ENCODE peak calls at places on chromosome 6, in nine cellular contexts. D is right lobe of liver, T is brain microvascular endothelial cell, O is pancreas, M is heart left ventricle, Q is right atrium auricular region, P is uterus, N is spleen, L is neural progenitor cell. S is an unnamed sample.

GRCh38 chr6:29516108-29516507 is 28.4 kb upstream of the MAS1L start:
- DNase-seq in T (peak; percentile 94), N (no peak), O (no peak), Q (no peak), D (no peak), M (no peak), P (no peak), L (no peak), S (no peak)

GRCh38 chr6:84596488-84596887 is 167.9 kb downstream of the TBX18 start:
- DNase-seq in T (no peak), P (no peak), Q (no peak), D (no peak), L (no peak), N (no peak), M (no peak), O (no peak), S (no peak)

GRCh38 chr6:26198626-26199056 is 111.4 kb downstream of the HFE start:
- DNase-seq in P (no peak), Q (no peak), D (no peak), T (no peak), O (no peak), L (no peak), M (no peak), N (no peak), S (no peak)

GRCh38 chr6:37244430-37245310 is 12.9 kb upstream of the TBC1D22B start:
- DNase-seq in M (peak; percentile 86), P (peak; percentile 85), Q (peak; percentile 96), T (peak; percentile 100), L (no peak), O (peak; percentile 78), N (no peak), D (peak; percentile 70), S (peak; percentile 94)

GRCh38 chr6:42742116-42742894 is 3.6 kb downstream of the TBCC start:
- DNase-seq in O (no peak), D (no peak), N (no peak), T (no peak), L (no peak), M (no peak), P (no peak), Q (no peak), S (no peak)

GRCh38 chr6:133130863-133131262 is 110.3 kb upstream of the EYA4 start:
- DNase-seq in O (peak; percentile 40), D (peak; percentile 34), P (peak; percentile 21), N (no peak), Q (peak; percentile 67), M (peak; percentile 90), L (no peak), T (no peak), S (no peak)

GRCh38 chr6:35081426-35081851 is 59.7 kb downstream of the TCP11 start:
- DNase-seq in L (no peak), N (peak; percentile 53), D (peak; percentile 17), O (no peak), Q (no peak), T (peak; percentile 46), M (no peak), P (peak; percentile 10), S (peak; percentile 68)

GRCh38 chr6:35360349-35361138 is 18.2 kb downstream of the PPARD start:
- DNase-seq in Q (no peak), P (no peak), O (peak; percentile 70), N (no peak), L (no peak), T (no peak), M (peak; percentile 75), D (peak; percentile 70), S (no peak)

GRCh38 chr6:169424821-169425240 is 171.2 kb upstream of the THBS2 start:
- DNase-seq in M (peak; percentile 35), T (peak; percentile 8), L (no peak), Q (no peak), N (no peak), O (no peak), D (no peak), P (no peak), S (no peak)

GRCh38 chr6:169417101-169417500 is 163.5 kb upstream of the THBS2 start:
- DNase-seq in T (no peak), P (no peak), Q (no peak), M (no peak), N (no peak), O (no peak), L (no peak), D (no peak), S (no peak)

GRCh38 chr6:169421890-169422289 is 168.2 kb upstream of the THBS2 start:
- DNase-seq in L (no peak), N (no peak), T (no peak), Q (no peak), M (no peak), P (no peak), D (no peak), O (no peak), S (no peak)

GRCh38 chr6:169424149-169424804 is 170.6 kb upstream of the THBS2 start:
- DNase-seq in D (no peak), Q (no peak), N (no peak), L (no peak), T (no peak), O (no peak), M (no peak), P (no peak), S (no peak)

DNA sequence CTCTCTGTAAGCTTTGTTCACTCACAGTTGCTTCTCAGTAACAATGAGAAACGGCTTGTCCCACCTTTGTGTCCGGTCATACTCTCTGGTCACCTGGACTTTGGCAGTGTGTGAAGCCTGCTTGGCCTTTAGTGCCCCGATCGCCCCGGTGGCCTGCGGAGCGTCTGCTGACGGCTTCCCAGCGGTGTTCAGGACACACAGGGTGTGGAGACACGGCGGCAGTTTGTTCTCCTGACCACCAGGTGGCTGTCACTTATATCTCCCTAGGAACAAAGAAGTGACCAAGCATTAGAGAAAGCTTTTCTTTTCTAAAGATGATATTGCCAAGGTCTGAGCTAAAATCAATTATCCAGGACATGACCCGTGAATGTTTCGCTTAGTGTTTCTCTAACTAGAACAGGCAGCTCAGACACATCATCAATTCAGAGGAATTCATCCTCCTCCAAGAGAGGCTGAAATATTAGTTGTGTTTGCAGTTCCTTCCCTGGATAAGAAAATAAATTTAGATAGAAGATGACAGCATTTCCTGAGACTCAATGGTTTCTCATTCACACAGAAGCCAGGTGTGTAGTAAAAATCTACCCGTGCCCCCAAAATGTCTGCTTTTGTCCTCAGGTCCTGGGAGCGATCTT is 167.4 kb upstream of the THBS2 start:
- DNase-seq in P (no peak), D (peak; percentile 73), T (peak; percentile 41), O (peak; percentile 32), L (peak; percentile 75), M (no peak), N (no peak), Q (no peak), S (no peak)
- TF ChIP-seq CTCF in P (peak; percentile 23), D (peak; percentile 57), T (peak; percentile 67), O (no peak), L (peak; percentile 63), M (peak; percentile 47), N (no peak), Q (peak; percentile 65), S (peak; percentile 18)

DNA sequence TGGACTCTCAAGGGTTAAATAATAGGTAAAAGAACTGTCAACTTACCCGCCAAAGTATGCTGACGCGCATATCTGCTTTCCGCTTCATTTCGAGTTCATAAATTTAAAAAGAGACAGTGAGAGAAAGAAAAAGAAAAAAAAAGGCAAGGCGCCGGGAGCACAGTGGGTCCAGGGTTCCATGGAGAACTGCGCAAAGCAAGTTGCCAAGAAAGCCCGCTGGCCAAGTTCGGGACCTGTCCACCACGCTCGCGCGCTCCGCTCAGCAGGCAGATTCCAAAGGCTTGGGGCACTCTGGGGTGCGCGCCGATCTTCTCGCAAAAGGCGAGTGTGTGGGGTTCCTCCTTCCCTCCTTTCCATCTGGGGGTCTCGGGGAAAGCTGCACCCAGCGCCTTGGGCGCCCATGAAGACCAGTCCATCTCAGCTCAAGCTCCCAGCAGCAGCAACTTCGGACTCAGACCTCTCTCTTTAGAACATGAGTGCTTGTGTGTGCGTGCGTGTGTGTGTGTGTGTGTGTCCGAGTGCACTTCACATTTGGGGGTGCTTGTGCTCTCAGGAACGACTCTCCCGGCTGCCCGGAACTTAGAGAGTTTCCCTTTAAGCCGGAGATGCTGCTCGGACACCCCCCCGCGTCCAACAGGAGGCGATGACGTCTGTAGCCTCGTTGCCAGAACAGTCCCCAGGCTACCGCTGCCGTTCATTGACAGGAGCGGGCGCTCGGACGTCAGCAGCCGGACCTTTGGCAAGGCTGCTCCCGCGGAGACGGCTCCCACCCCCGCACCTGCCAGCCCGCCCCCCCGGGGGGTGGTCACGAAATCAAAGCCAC is 180.0 kb downstream of the TBXT start:
- DNase-seq in D (no peak), P (peak; percentile 90), Q (peak; percentile 90), N (no peak), O (peak; percentile 58), L (peak; percentile 85), M (peak; percentile 88), T (peak; percentile 92), S (peak; percentile 89)
- H3K4me3 ChIP-seq in D (no peak overlapping the region), P (peak overlapping the region; percentile 59), Q (peak overlapping the region; percentile 46), N (no peak overlapping the region), O (peak overlapping the region; percentile 37), L (peak overlapping the region; percentile 51), M (peak overlapping the region; percentile 58), T (peak overlapping the region; percentile 65), S (peak overlapping the region; percentile 78)

DNA sequence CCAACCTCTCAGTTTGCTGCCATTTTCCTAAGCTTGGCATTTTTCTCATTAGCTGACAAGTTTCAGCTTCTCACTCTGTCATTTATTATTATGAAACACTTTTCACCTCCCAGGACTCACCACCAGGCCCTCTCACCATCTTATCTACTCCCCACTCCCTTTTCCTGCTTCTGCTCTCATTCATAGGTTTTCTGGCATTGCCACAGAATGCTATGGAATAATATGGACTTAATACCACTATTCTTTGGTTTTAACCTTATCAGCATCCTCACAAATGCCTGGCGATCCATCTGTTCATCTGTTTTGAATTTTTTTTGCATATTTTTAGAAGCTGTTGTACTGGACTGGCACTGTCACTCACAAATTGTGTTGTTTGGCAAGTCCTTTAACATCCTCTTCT is 16.4 kb upstream of the LAMA4 start:
- DNase-seq in M (no peak), P (no peak), O (no peak), L (no peak), N (no peak), Q (no peak), T (no peak), D (no peak), S (no peak)
- H3K27ac ChIP-seq in M (no peak overlapping the region), P (no peak overlapping the region), O (no peak overlapping the region), L (no peak overlapping the region), N (no peak overlapping the region), Q (no peak overlapping the region), T (no peak overlapping the region), D (no peak overlapping the region), S (no peak overlapping the region)

GRCh38 chr6:166228425-166228824 is 60.8 kb upstream of the TBXT start:
- DNase-seq in Q (no peak), P (no peak), N (no peak), D (no peak), O (no peak), L (no peak), T (no peak), M (no peak), S (no peak)

GRCh38 chr6:166221636-166222035 is 54.0 kb upstream of the TBXT start:
- DNase-seq in Q (no peak), N (no peak), D (no peak), L (no peak), P (no peak), O (no peak), T (no peak), M (no peak), S (no peak)

GRCh38 chr6:166221040-166221439 is 53.4 kb upstream of the TBXT start:
- DNase-seq in L (no peak), T (no peak), Q (no peak), O (no peak), D (no peak), N (no peak), P (no peak), M (no peak), S (no peak)

GRCh38 chr6:166222631-166223030 is 55.0 kb upstream of the TBXT start:
- DNase-seq in L (no peak), D (no peak), O (no peak), Q (no peak), M (no peak), T (no peak), N (no peak), P (no peak), S (no peak)

GRCh38 chr6:166223091-166223490 is 55.4 kb upstream of the TBXT start:
- DNase-seq in P (no peak), T (no peak), M (no peak), D (no peak), Q (no peak), O (no peak), N (no peak), L (no peak), S (no peak)
- TF ChIP-seq CTCF in P (no peak), T (no peak), M (no peak), D (no peak), Q (no peak), O (no peak), N (no peak), L (no peak), S (no peak)